ENCODE peak calls at places on chromosomes 4 and X, in five cellular contexts. One of them, this sample, is unnamed.

GRCh38 chr4:2842667-2843022 is 999 bp upstream of the ADD1 start:
- DNase-seq in ecto neural progenitor cell: no peak
- DNase-seq in NCI-H1105: no peak
- DNase-seq in KG1: no peak
- DNase-seq in MV-4-11: peak; percentile 26
- DNase-seq in this sample: no peak

GRCh38 chr4:102817021-102817605 is 10.2 kb downstream of the UBE2D3 start:
- DNase-seq in ecto neural progenitor cell: no peak
- DNase-seq in NCI-H1105: no peak
- DNase-seq in KG1: no peak
- DNase-seq in MV-4-11: no peak
- DNase-seq in this sample: no peak

GRCh38 chr4:118989098-118990080 is 100.7 kb downstream of the SYNPO2 start:
- DNase-seq in ecto neural progenitor cell: no peak
- DNase-seq in NCI-H1105: no peak
- DNase-seq in KG1: no peak
- DNase-seq in MV-4-11: no peak
- DNase-seq in this sample: no peak

GRCh38 chrX:148567229-148567628 is 66.8 kb downstream of the AFF2 start:
- DNase-seq in ecto neural progenitor cell: no peak
- DNase-seq in NCI-H1105: no peak
- DNase-seq in KG1: no peak
- DNase-seq in MV-4-11: no peak
- DNase-seq in this sample: no peak

GRCh38 chr4:149145803-149146202 is 669.8 kb downstream of the IQCM start:
- DNase-seq in ecto neural progenitor cell: no peak
- DNase-seq in NCI-H1105: no peak
- DNase-seq in KG1: no peak
- DNase-seq in MV-4-11: no peak
- DNase-seq in this sample: no peak

GRCh38 chr4:161900110-161900509 is 263.7 kb downstream of the FSTL5 start:
- DNase-seq in ecto neural progenitor cell: no peak
- DNase-seq in NCI-H1105: no peak
- DNase-seq in KG1: no peak
- DNase-seq in MV-4-11: no peak
- DNase-seq in this sample: no peak

GRCh38 chrX:13646154-13646549 is 6.8 kb upstream of the TCEANC start:
- DNase-seq in ecto neural progenitor cell: peak; percentile 60
- DNase-seq in NCI-H1105: peak; percentile 28
- DNase-seq in KG1: no peak
- DNase-seq in MV-4-11: peak; percentile 15
- DNase-seq in this sample: peak; percentile 20

GRCh38 chr4:78561677-78562076 is 10.1 kb downstream of the ANXA3 start:
- DNase-seq in ecto neural progenitor cell: no peak
- DNase-seq in NCI-H1105: no peak
- DNase-seq in KG1: no peak
- DNase-seq in MV-4-11: no peak
- DNase-seq in this sample: no peak

GRCh38 chr4:17204908-17205307 is 306.5 kb upstream of the LDB2 start:
- DNase-seq in ecto neural progenitor cell: no peak
- DNase-seq in NCI-H1105: no peak
- DNase-seq in KG1: no peak
- DNase-seq in MV-4-11: no peak
- DNase-seq in this sample: no peak

GRCh38 chr4:140059159-140059558 is 94.8 kb downstream of the MAML3 start:
- DNase-seq in ecto neural progenitor cell: no peak
- DNase-seq in NCI-H1105: no peak
- DNase-seq in KG1: no peak
- DNase-seq in MV-4-11: no peak
- DNase-seq in this sample: no peak

GRCh38 chrX:20143539-20143938 is 1.9 kb upstream of the EIF1AX start:
- DNase-seq in ecto neural progenitor cell: no peak
- DNase-seq in NCI-H1105: no peak
- DNase-seq in KG1: no peak
- DNase-seq in MV-4-11: peak; percentile 7
- DNase-seq in this sample: no peak

GRCh38 chr4:115126487-115126886 is 13.1 kb upstream of the NDST4 start:
- DNase-seq in ecto neural progenitor cell: no peak
- DNase-seq in NCI-H1105: no peak
- DNase-seq in KG1: no peak
- DNase-seq in MV-4-11: no peak
- DNase-seq in this sample: no peak

GRCh38 chr4:17448689-17449088 is 63.2 kb downstream of the QDPR start:
- DNase-seq in ecto neural progenitor cell: no peak
- DNase-seq in NCI-H1105: no peak
- DNase-seq in KG1: peak; percentile 1
- DNase-seq in MV-4-11: peak; percentile 82
- DNase-seq in this sample: peak; percentile 12

GRCh38 chr4:87896020-87896621 is 63.4 kb downstream of the MEPE start:
- DNase-seq in ecto neural progenitor cell: no peak
- DNase-seq in NCI-H1105: no peak
- DNase-seq in KG1: peak; percentile 49
- DNase-seq in MV-4-11: peak; percentile 93
- DNase-seq in this sample: peak; percentile 90

GRCh38 chr4:184019084-184019483 is 114.0 kb downstream of the STOX2 start:
- DNase-seq in ecto neural progenitor cell: no peak
- DNase-seq in NCI-H1105: no peak
- DNase-seq in KG1: no peak
- DNase-seq in MV-4-11: no peak
- DNase-seq in this sample: no peak

GRCh38 chr4:8643441-8643840 is 50.9 kb downstream of the CPZ start:
- DNase-seq in ecto neural progenitor cell: no peak
- DNase-seq in NCI-H1105: no peak
- DNase-seq in KG1: no peak
- DNase-seq in MV-4-11: no peak
- DNase-seq in this sample: no peak

GRCh38 chr4:151004222-151004621 is 10.9 kb downstream of the LRBA start:
- DNase-seq in ecto neural progenitor cell: no peak
- DNase-seq in NCI-H1105: no peak
- DNase-seq in KG1: no peak
- DNase-seq in MV-4-11: no peak
- DNase-seq in this sample: no peak

GRCh38 chrX:19785647-19786046 is 101.8 kb downstream of the SH3KBP1 start:
- DNase-seq in ecto neural progenitor cell: no peak
- DNase-seq in NCI-H1105: no peak
- DNase-seq in KG1: no peak
- DNase-seq in MV-4-11: peak; percentile 43
- DNase-seq in this sample: no peak

This sample was measured in AML-193.